ENCODE peak calls at places on chromosomes 7 and 10, in eight cellular contexts. L, S, C, Z, E, R, V and P are unnamed samples.

GRCh38 chr7:12403287-12404181 is at the start of gene VWDE:
- DNase-seq in L (peak; percentile 82), S (peak; percentile 18), C (peak; percentile 74), Z (peak; percentile 28), E (peak; percentile 8), R (peak; percentile 15), V (peak; percentile 44), P (peak; percentile 71)

GRCh38 chr7:76343294-76343930 is 15.4 kb downstream of the YWHAG start:
- DNase-seq in L (no peak), S (no peak), C (no peak), Z (peak; percentile 61), E (no peak), R (no peak), V (no peak), P (no peak)

GRCh38 chr7:142616842-142617241 is 132.4 kb upstream of the PRSS1 start:
- DNase-seq in L (no peak), S (no peak), C (no peak), Z (no peak), E (no peak), R (no peak), V (no peak), P (no peak)

GRCh38 chr10:122347162-122347561 is 27.3 kb upstream of the PLEKHA1 start:
- DNase-seq in L (no peak), S (no peak), C (no peak), Z (no peak), E (no peak), R (peak; percentile 68), V (no peak), P (no peak)

GRCh38 chr10:102919992-102920736 is 2.1 kb downstream of the CNNM2 start:
- DNase-seq in L (peak; percentile 26), S (no peak), C (no peak), Z (no peak), E (no peak), R (peak; percentile 33), V (no peak), P (no peak)

GRCh38 chr10:16828114-16828568 is 10.9 kb upstream of the RSU1 start:
- DNase-seq in L (peak; percentile 45), S (peak; percentile 92), C (peak; percentile 43), Z (peak; percentile 69), E (peak; percentile 22), R (peak; percentile 80), V (peak; percentile 48), P (no peak)

GRCh38 chr10:103512591-103513382 is 19.3 kb downstream of the NEURL1 start:
- DNase-seq in L (peak; percentile 8), S (no peak), C (no peak), Z (no peak), E (no peak), R (peak; percentile 72), V (peak; percentile 34), P (no peak)

GRCh38 chr7:47430422-47430821 is 151.5 kb downstream of the TNS3 start:
- DNase-seq in L (no peak), S (no peak), C (no peak), Z (no peak), E (no peak), R (no peak), V (no peak), P (no peak)

GRCh38 chr7:28409716-28410627 is 2.3 kb upstream of the CREB5 start:
- DNase-seq in L (peak; percentile 60), S (peak; percentile 48), C (no peak), Z (peak; percentile 42), E (peak; percentile 63), R (no peak), V (peak; percentile 27), P (peak; percentile 72)

GRCh38 chr10:73589538-73590126 is 1.5 kb downstream of the USP54 start:
- DNase-seq in L (no peak), S (peak; percentile 43), C (no peak), Z (peak; percentile 57), E (no peak), R (peak; percentile 43), V (peak; percentile 30), P (no peak)

GRCh38 chr10:129404091-129404490 is 63.0 kb upstream of the MGMT start:
- DNase-seq in L (no peak), S (no peak), C (no peak), Z (no peak), E (no peak), R (no peak), V (no peak), P (no peak)